ENCODE peak calls at places on chromosomes 4 and X, in seven cellular contexts. M is stimulated activated CD4-positive, alpha-beta T cell treated with anti-CD3 and anti-CD28 coated beads, Interleukin-4, amount 100 ng/mL, for 4 hours; U is astrocyte of the spinal cord; X is fibroblast of lung; O is GM10248; H is HT1080; P is heart right ventricle. I is an unnamed sample.

GRCh38 chr4:97123573-97123972 is 1019.7 kb downstream of the STPG2 start:
- DNase-seq in M (no peak), U (no peak), X (no peak), O (no peak), H (no peak), P (no peak), I (no peak)

GRCh38 chrX:48589482-48590162 is 7.7 kb upstream of the WDR13 start:
- DNase-seq in M (no peak), U (no peak), X (no peak), O (no peak), H (no peak), P (no peak), I (no peak)

GRCh38 chrX:38862100-38862499 is 60.8 kb downstream of the MID1IP1 start:
- DNase-seq in M (no peak), U (no peak), X (no peak), O (no peak), H (no peak), P (no peak), I (no peak)

GRCh38 chr4:138003248-138003647 is 238.9 kb downstream of the SLC7A11 start:
- DNase-seq in M (no peak), U (peak), X (peak), O (peak), H (no peak), P (no peak), I (no peak)

GRCh38 chrX:56790778-56791177 is 61.7 kb downstream of the NBDY start:
- DNase-seq in M (no peak), U (no peak), X (no peak), O (no peak), H (no peak), P (no peak), I (no peak)

GRCh38 chr4:54332577-54332976 is 103.5 kb downstream of the PDGFRA start:
- DNase-seq in M (no peak), U (no peak), X (no peak), O (no peak), H (no peak), P (no peak), I (no peak)

GRCh38 chr4:33162122-33162521 is 2442.0 kb downstream of the PCDH7 start:
- DNase-seq in M (no peak), U (no peak), X (no peak), O (no peak), H (no peak), P (no peak), I (no peak)

GRCh38 chr4:143046454-143046853 is 138.3 kb upstream of the USP38 start:
- DNase-seq in M (no peak), U (no peak), X (no peak), O (no peak), H (no peak), P (no peak), I (no peak)

GRCh38 chr4:142801966-142802365 is 44.1 kb downstream of the INPP4B start:
- DNase-seq in M (no peak), U (no peak), X (no peak), O (no peak), H (peak), P (no peak), I (no peak)

GRCh38 chrX:65932173-65933084 is 107.5 kb downstream of the VSIG4 start:
- DNase-seq in M (no peak), U (no peak), X (no peak), O (no peak), H (peak), P (no peak), I (peak)

GRCh38 chr4:76831475-76832390 is 66.2 kb downstream of the SOWAHB start:
- DNase-seq in M (no peak), U (peak), X (no peak), O (no peak), H (no peak), P (no peak), I (no peak)

GRCh38 chr4:102429553-102429952 is 71.6 kb upstream of the NFKB1 start:
- DNase-seq in M (no peak), U (peak), X (peak), O (no peak), H (peak), P (no peak), I (no peak)

GRCh38 chr4:22764183-22764582 is 71.4 kb downstream of the GBA3 start:
- DNase-seq in M (no peak), U (no peak), X (no peak), O (no peak), H (no peak), P (no peak), I (no peak)

GRCh38 chr4:77015390-77015789 is 60.4 kb downstream of the CCNI start:
- DNase-seq in M (no peak), U (peak), X (peak), O (no peak), H (peak), P (no peak), I (peak)

GRCh38 chrX:48800574-48801280 is 1.1 kb upstream of the HDAC6 start:
- DNase-seq in M (no peak), U (no peak), X (no peak), O (no peak), H (no peak), P (no peak), I (no peak)

GRCh38 chrX:9670136-9670905 is 95.3 kb downstream of the GPR143 start:
- DNase-seq in M (no peak), U (peak), X (peak), O (no peak), H (peak), P (no peak), I (no peak)

GRCh38 chr4:49032440-49033161 is 46.5 kb downstream of the CWH43 start:
- DNase-seq in M (no peak), U (peak), X (no peak), O (no peak), H (peak), P (no peak), I (peak)

GRCh38 chrX:137743414-137743813 is 177.5 kb downstream of the ZIC3 start:
- DNase-seq in M (no peak), U (no peak), X (no peak), O (no peak), H (no peak), P (no peak), I (no peak)

GRCh38 chr4:24473309-24473721 is 111.0 kb downstream of the DHX15 start:
- DNase-seq in M (no peak), U (peak), X (peak), O (no peak), H (peak), P (peak), I (peak)

GRCh38 chr4:25320374-25321172 is 8.0 kb downstream of the ZCCHC4 start:
- DNase-seq in M (no peak), U (peak), X (peak), O (peak), H (peak), P (no peak), I (no peak)

GRCh38 chr4:188021548-188022249 is 26.1 kb downstream of the ZFP42 start:
- DNase-seq in M (no peak), U (no peak), X (no peak), O (no peak), H (no peak), P (no peak), I (no peak)

GRCh38 chr4:57492479-57492878 is 382.3 kb upstream of the IGFBP7 start:
- DNase-seq in M (no peak), U (no peak), X (no peak), O (no peak), H (no peak), P (no peak), I (no peak)

GRCh38 chr4:48340276-48340904 is 939 bp upstream of the SLAIN2 start:
- DNase-seq in M (no peak), U (peak), X (peak), O (no peak), H (no peak), P (no peak), I (peak)

GRCh38 chr4:13570916-13571315 is 26.6 kb upstream of the NKX3-2 start:
- DNase-seq in M (no peak), U (no peak), X (no peak), O (no peak), H (no peak), P (no peak), I (no peak)

GRCh38 chr4:65046496-65047101 is 623.7 kb downstream of the EPHA5 start:
- DNase-seq in M (no peak), U (peak), X (peak), O (no peak), H (peak), P (no peak), I (no peak)

GRCh38 chrX:41339148-41339547 is 5.2 kb downstream of the DDX3X start:
- DNase-seq in M (no peak), U (no peak), X (no peak), O (no peak), H (no peak), P (no peak), I (no peak)

I was measured in SK-MEL-5.